ENCODE peak calls at places on chromosome 5, in six cellular contexts. X, W, Y, N, Z and P are unnamed samples.

GRCh38 chr5:54895816-54896341 is 89.5 kb downstream of the ESM1 start:
- DNase-seq in Y (peak; percentile 84), X (peak; percentile 69), N (peak; percentile 54), W (no peak), Z (no peak), P (no peak)

GRCh38 chr5:27241564-27242257 is 203.3 kb upstream of the CDH9 start:
- DNase-seq in N (peak; percentile 32), W (no peak), Z (peak; percentile 95), X (peak; percentile 96), Y (peak; percentile 98), P (no peak)

GRCh38 chr5:164772122-164772521 is 1266.7 kb downstream of the MAT2B start:
- DNase-seq in Z (no peak), N (no peak), W (no peak), Y (no peak), X (no peak), P (no peak)

GRCh38 chr5:72179816-72180440 is 72.7 kb downstream of the MAP1B start:
- DNase-seq in Z (no peak), X (no peak), W (no peak), N (no peak), Y (no peak), P (peak; percentile 38)

GRCh38 chr5:1732955-1733354 is 66.7 kb downstream of the MRPL36 start:
- DNase-seq in N (no peak), Z (no peak), Y (no peak), W (peak; percentile 5), X (no peak), P (no peak)

GRCh38 chr5:165057156-165057555 is 1551.7 kb downstream of the MAT2B start:
- DNase-seq in Y (no peak), X (no peak), Z (no peak), N (no peak), W (no peak), P (no peak)

GRCh38 chr5:74622122-74622521 is 18.4 kb downstream of the ENC1 start:
- DNase-seq in Z (no peak), N (peak; percentile 86), X (no peak), Y (no peak), W (no peak), P (no peak)

GRCh38 chr5:158701406-158702177 is 398.1 kb downstream of the EBF1 start:
- DNase-seq in X (peak; percentile 79), N (peak; percentile 65), W (no peak), Z (no peak), Y (no peak), P (no peak)

GRCh38 chr5:140189253-140189652 is 14.3 kb downstream of the CYSTM1 start:
- DNase-seq in W (no peak), Y (no peak), Z (no peak), N (no peak), X (no peak), P (no peak)

GRCh38 chr5:42397267-42397666 is 26.0 kb upstream of the GHR start:
- DNase-seq in Z (no peak), W (no peak), X (no peak), N (no peak), Y (no peak), P (peak; percentile 12)